ENCODE peak calls at places on chromosome 9, in five cellular contexts. H is endothelial cell of umbilical vein, I is Karpas-422, A is fibroblast of lung, J is H9. Z is an unnamed sample.

GRCh38 chr9:135514342-135515082 is 6.7 kb upstream of the LCN1 start:
- DNase-seq in A (no peak), H (no peak), I (no peak), J (peak), Z (no peak)

GRCh38 chr9:101463397-101463796 is 27.8 kb upstream of the ALDOB start:
- DNase-seq in A (peak), J (no peak), I (no peak), H (no peak), Z (no peak)

GRCh38 chr9:35553670-35554543 is 51.2 kb upstream of the TESK1 start:
- DNase-seq in J (peak), A (peak), I (peak), H (peak), Z (peak)

GRCh38 chr9:134660407-134660806 is 18.8 kb downstream of the COL5A1 start:
- DNase-seq in A (no peak), H (no peak), I (peak), J (no peak), Z (no peak)

GRCh38 chr9:35700031-35700430 is 10.3 kb upstream of the TPM2 start:
- DNase-seq in J (no peak), H (no peak), A (no peak), I (no peak), Z (no peak)

GRCh38 chr9:118455259-118455658 is 751.1 kb downstream of the TLR4 start:
- DNase-seq in I (no peak), H (no peak), J (no peak), A (no peak), Z (no peak)

GRCh38 chr9:37574996-37575395 is 1.2 kb downstream of the FBXO10 start:
- DNase-seq in J (no peak), H (peak), A (peak), I (no peak), Z (peak)

GRCh38 chr9:3842839-3843238 is 317.0 kb upstream of the RFX3 start:
- DNase-seq in H (no peak), I (no peak), J (no peak), A (peak), Z (no peak)

GRCh38 chr9:128201441-128202369 is 1.5 kb upstream of the DNM1 start:
- DNase-seq in H (no peak), A (peak), I (no peak), J (no peak), Z (peak)

GRCh38 chr9:101400120-101400519 is 1.5 kb downstream of the ZNF189 start:
- DNase-seq in H (peak), A (peak), J (no peak), I (no peak), Z (peak)

GRCh38 chr9:133994359-133995011 is 2.4 kb upstream of the VAV2 start:
- DNase-seq in A (peak), J (peak), H (peak), I (peak), Z (peak)

GRCh38 chr9:111601237-111602018 is 2.0 kb upstream of the PTGR1 start:
- DNase-seq in I (no peak), H (peak), J (no peak), A (peak), Z (peak)

GRCh38 chr9:13857521-13857920 is 456.4 kb downstream of the NFIB start:
- DNase-seq in A (peak), J (no peak), I (no peak), H (peak), Z (no peak)

GRCh38 chr9:137192859-137193258 is 4.4 kb downstream of the SSNA1 start:
- DNase-seq in J (no peak), A (no peak), H (no peak), I (no peak), Z (no peak)

GRCh38 chr9:137193771-137194170 is 5.3 kb downstream of the SSNA1 start:
- DNase-seq in J (no peak), H (no peak), A (no peak), I (no peak), Z (no peak)

GRCh38 chr9:137194388-137194787 is 5.9 kb downstream of the SSNA1 start:
- DNase-seq in H (no peak), J (no peak), A (no peak), I (no peak), Z (no peak)

GRCh38 chr9:137195525-137196220 is 4.9 kb downstream of the TPRN start:
- DNase-seq in J (no peak), A (no peak), H (no peak), I (no peak), Z (no peak)

GRCh38 chr9:137194909-137195308 is 5.6 kb downstream of the TPRN start:
- DNase-seq in J (no peak), I (no peak), H (no peak), A (no peak), Z (no peak)
- H3K27ac ChIP-seq in J (no peak), I (no peak), H (no peak), A (no peak), Z (no peak)

GRCh38 chr9:113516840-113517577 is 53.5 kb downstream of the RGS3 start:
- DNase-seq in I (no peak), J (no peak), H (no peak), A (peak), Z (no peak)
- H3K9ac ChIP-seq in I (no peak), J (no peak), H (no peak), A (no peak), Z (no peak)

DNA sequence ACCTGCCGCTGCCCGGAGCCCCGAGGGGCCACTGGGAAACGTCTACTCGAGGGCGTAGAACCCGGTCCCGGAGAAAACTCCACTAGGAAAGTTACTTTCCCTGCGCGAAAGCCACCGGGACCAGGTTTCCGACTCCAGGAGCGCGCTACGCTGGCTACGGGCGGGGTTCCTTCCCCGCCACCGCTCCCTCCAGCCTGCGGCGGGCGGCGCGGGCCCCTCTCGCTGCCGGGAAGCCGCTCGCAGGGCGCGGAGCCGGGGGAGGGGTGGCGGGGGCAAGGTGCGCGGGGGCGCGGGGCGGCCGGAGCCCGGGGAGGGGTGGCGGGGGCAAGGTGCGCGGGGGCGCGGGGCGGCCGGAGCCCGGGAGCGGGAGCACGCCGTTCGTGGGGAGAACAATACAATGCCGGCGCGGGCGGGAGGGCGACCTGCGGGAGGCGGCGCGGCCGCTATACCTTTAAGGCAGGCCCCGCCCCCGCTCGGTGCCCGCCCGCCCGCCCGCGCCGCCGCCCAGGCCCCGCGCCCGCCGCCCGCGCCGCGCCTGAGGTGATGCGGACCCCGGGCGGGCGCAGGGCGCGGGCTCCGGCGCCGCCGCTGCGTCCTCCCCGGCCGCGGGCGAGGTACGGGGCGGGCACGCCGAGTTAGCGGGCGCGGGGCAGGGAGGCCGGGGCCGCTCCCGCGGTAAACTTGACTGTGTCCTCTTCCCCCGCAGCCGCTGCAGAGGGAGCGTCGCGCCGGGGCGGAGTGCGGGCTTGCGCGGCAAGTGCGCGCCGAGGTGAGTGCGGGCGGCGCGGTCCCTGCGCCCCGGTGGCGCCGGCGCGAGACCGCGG is 278.2 kb downstream of the AOPEP start:
- DNase-seq in I (no peak), H (peak), A (peak), J (no peak), Z (peak)
- H3K27ac ChIP-seq in I (no peak), H (peak), A (peak), J (no peak), Z (peak)

GRCh38 chr9:127022913-127023665 is 99.3 kb downstream of the ANGPTL2 start:
- DNase-seq in J (no peak), I (no peak), H (no peak), A (no peak), Z (no peak)

GRCh38 chr9:127020036-127020435 is 102.4 kb downstream of the ANGPTL2 start:
- DNase-seq in I (no peak), A (no peak), J (no peak), H (no peak), Z (no peak)

GRCh38 chr9:127018935-127019334 is 103.5 kb downstream of the ANGPTL2 start:
- DNase-seq in A (no peak), H (no peak), I (no peak), J (no peak), Z (no peak)

GRCh38 chr9:127021664-127022337 is 100.6 kb downstream of the ANGPTL2 start:
- DNase-seq in H (no peak), J (no peak), I (no peak), A (peak), Z (peak)

GRCh38 chr9:127020526-127021078 is 101.8 kb downstream of the ANGPTL2 start:
- DNase-seq in A (peak), I (no peak), J (no peak), H (no peak), Z (no peak)
- H3K9ac ChIP-seq in A (no peak), I (no peak), J (no peak), H (no peak), Z (no peak)

GRCh38 chr9:121296213-121297127 is 28.5 kb downstream of the GSN start:
- DNase-seq in I (no peak), A (no peak), H (no peak), J (no peak), Z (no peak)
- H3K27ac ChIP-seq in I (no peak), A (no peak), H (no peak), J (no peak), Z (peak)

DNA sequence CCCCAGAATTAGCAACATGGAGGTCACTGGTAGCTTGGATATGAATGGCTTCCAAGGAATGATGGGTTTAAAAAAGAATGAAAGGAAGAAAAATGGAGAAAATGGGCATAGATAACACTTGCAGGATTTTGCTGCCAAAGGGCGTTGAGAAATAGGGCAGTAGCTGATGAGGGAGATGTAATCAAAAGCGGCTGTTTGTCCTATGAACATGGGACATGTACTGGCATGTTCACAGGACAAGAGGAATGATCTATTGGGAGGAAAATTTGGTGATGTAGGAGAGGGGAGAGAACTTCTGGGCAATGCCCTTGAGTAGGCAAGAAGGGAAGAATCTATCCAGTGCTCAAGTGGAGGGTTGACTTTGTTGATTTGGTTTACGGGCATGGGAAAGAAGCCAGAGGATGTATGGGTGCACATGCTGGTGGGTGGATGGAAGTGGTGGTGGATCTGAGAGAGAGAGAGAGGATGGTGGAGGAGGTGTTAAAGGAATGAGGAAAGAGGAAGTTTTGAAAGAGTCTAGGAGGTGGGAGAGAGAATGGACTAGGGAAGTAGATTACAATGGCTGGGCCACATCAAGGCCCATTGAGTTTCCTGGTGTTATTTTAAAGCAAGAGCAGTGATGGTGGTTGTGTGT is 115.1 kb upstream of the MVB12B start:
- DNase-seq in H (no peak), I (no peak), A (no peak), J (no peak), Z (no peak)
- H3K9ac ChIP-seq in H (no peak), I (no peak), A (no peak), J (no peak), Z (no peak)